ENCODE peak calls at places on chromosomes 2 and 18, in eight cellular contexts. E, B, J, T, P, R, F and G are unnamed samples.

GRCh38 chr2:125935559-125935958 is 720.4 kb upstream of the GYPC start:
- DNase-seq in E (no peak), B (no peak), J (no peak), T (no peak), P (no peak), R (no peak), F (no peak), G (no peak)

GRCh38 chr2:71901466-71901865 is 246.2 kb downstream of the CYP26B1 start:
- DNase-seq in E (no peak), B (no peak), J (no peak), T (no peak), P (no peak), R (no peak), F (no peak), G (no peak)

GRCh38 chr2:70133521-70134348 is 46.5 kb downstream of the PCBP1 start:
- DNase-seq in E (peak), B (no peak), J (no peak), T (no peak), P (no peak), R (no peak), F (no peak), G (no peak)

GRCh38 chr2:25323042-25323514 is 18.6 kb downstream of the DNMT3A start:
- DNase-seq in E (peak), B (no peak), J (peak), T (no peak), P (no peak), R (no peak), F (no peak), G (peak)

GRCh38 chr2:235001237-235002133 is 49.7 kb downstream of the SH3BP4 start:
- DNase-seq in E (no peak), B (no peak), J (peak), T (no peak), P (peak), R (no peak), F (no peak), G (no peak)

GRCh38 chr2:98158305-98158704 is 71.3 kb downstream of the VWA3B start:
- DNase-seq in E (no peak), B (no peak), J (no peak), T (no peak), P (no peak), R (peak), F (peak), G (no peak)

GRCh38 chr2:190219186-190219585 is 100.4 kb downstream of the HIBCH start:
- DNase-seq in E (no peak), B (no peak), J (no peak), T (no peak), P (no peak), R (no peak), F (no peak), G (no peak)

GRCh38 chr2:67965246-67965645 is 97.6 kb downstream of the C1D start:
- DNase-seq in E (no peak), B (no peak), J (no peak), T (no peak), P (no peak), R (no peak), F (no peak), G (no peak)

GRCh38 chr2:207181526-207182274 is 16.0 kb upstream of the KLF7 start:
- DNase-seq in E (no peak), B (no peak), J (no peak), T (no peak), P (no peak), R (no peak), F (no peak), G (no peak)

GRCh38 chr2:100980046-100980445 is 22.0 kb upstream of the RPL31 start:
- DNase-seq in E (no peak), B (no peak), J (peak), T (no peak), P (no peak), R (no peak), F (no peak), G (no peak)

GRCh38 chr18:31185551-31185950 is 22.9 kb upstream of the DSC1 start:
- DNase-seq in E (no peak), B (no peak), J (no peak), T (no peak), P (no peak), R (no peak), F (no peak), G (no peak)

GRCh38 chr18:36314098-36314497 is 16.6 kb downstream of the FHOD3 start:
- DNase-seq in E (no peak), B (no peak), J (no peak), T (no peak), P (no peak), R (no peak), F (no peak), G (no peak)

GRCh38 chr18:13414542-13414941 is 196.0 kb downstream of the LDLRAD4 start:
- DNase-seq in E (no peak), B (no peak), J (peak), T (no peak), P (no peak), R (no peak), F (no peak), G (no peak)

GRCh38 chr2:222024934-222025890 is 273.6 kb downstream of the PAX3 start:
- DNase-seq in E (no peak), B (peak), J (no peak), T (peak), P (no peak), R (no peak), F (no peak), G (no peak)

GRCh38 chr2:54519841-54520459 is 63.8 kb downstream of the SPTBN1 start:
- DNase-seq in E (no peak), B (no peak), J (no peak), T (no peak), P (no peak), R (no peak), F (no peak), G (no peak)

GRCh38 chr2:69491864-69492263 is 54.6 kb upstream of the NFU1 start:
- DNase-seq in E (no peak), B (no peak), J (no peak), T (no peak), P (no peak), R (no peak), F (no peak), G (no peak)

GRCh38 chr2:47086054-47086471 is 69.0 kb downstream of the STPG4 start:
- DNase-seq in E (no peak), B (no peak), J (no peak), T (no peak), P (no peak), R (no peak), F (no peak), G (no peak)

GRCh38 chr2:47082976-47083375 is 72.1 kb downstream of the STPG4 start:
- DNase-seq in E (no peak), B (no peak), J (no peak), T (no peak), P (no peak), R (no peak), F (no peak), G (no peak)

GRCh38 chr2:47083886-47084682 is 71.0 kb downstream of the STPG4 start:
- DNase-seq in E (no peak), B (no peak), J (no peak), T (no peak), P (no peak), R (peak), F (peak), G (no peak)

GRCh38 chr2:47080888-47081301 is 74.2 kb downstream of the STPG4 start:
- DNase-seq in E (no peak), B (no peak), J (no peak), T (no peak), P (no peak), R (no peak), F (no peak), G (no peak)

DNA sequence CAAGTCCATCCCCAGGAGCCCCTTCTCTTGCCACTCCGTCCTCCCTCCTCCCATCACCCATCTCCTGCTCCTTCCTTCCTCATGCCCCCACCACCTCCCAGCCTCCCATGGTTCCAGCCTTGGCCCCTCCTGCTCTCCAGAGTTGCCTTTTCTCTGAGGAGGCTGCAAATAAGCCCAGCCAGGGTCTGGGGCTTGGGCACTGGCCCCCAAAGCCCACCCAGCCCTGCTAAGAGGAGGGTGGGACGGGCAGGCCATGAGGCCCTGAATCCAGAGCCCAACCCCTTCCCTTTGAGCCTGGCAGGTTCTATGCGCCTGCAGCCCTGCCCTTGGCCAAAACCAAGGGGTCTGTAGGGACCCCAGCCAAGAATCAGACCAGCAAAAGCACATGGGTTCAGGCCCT is 71.6 kb downstream of the STPG4 start:
- DNase-seq in E (no peak), B (no peak), J (no peak), T (no peak), P (no peak), R (no peak), F (no peak), G (no peak)
- H3K27ac ChIP-seq in E (no peak), B (no peak), J (peak), T (no peak), P (no peak), R (no peak), F (peak), G (no peak)

GRCh38 chr18:2920546-2921343 is 73.9 kb downstream of the EMILIN2 start:
- DNase-seq in E (no peak), B (no peak), J (peak), T (no peak), P (no peak), R (no peak), F (no peak), G (no peak)
- H3K27ac ChIP-seq in E (no peak), B (no peak), J (no peak), T (no peak), P (no peak), R (no peak), F (no peak), G (no peak)

GRCh38 chr2:61425605-61426155 is 45.2 kb downstream of the USP34 start:
- DNase-seq in E (no peak), B (no peak), J (no peak), T (no peak), P (no peak), R (no peak), F (no peak), G (no peak)

GRCh38 chr2:61431345-61431744 is 39.5 kb downstream of the USP34 start:
- DNase-seq in E (no peak), B (no peak), J (no peak), T (no peak), P (no peak), R (no peak), F (no peak), G (peak)

GRCh38 chr2:61423714-61424113 is 47.2 kb downstream of the USP34 start:
- DNase-seq in E (no peak), B (no peak), J (no peak), T (no peak), P (no peak), R (no peak), F (no peak), G (no peak)

GRCh38 chr2:61421611-61422010 is 49.3 kb downstream of the USP34 start:
- DNase-seq in E (no peak), B (no peak), J (peak), T (no peak), P (no peak), R (no peak), F (no peak), G (no peak)

DNA sequence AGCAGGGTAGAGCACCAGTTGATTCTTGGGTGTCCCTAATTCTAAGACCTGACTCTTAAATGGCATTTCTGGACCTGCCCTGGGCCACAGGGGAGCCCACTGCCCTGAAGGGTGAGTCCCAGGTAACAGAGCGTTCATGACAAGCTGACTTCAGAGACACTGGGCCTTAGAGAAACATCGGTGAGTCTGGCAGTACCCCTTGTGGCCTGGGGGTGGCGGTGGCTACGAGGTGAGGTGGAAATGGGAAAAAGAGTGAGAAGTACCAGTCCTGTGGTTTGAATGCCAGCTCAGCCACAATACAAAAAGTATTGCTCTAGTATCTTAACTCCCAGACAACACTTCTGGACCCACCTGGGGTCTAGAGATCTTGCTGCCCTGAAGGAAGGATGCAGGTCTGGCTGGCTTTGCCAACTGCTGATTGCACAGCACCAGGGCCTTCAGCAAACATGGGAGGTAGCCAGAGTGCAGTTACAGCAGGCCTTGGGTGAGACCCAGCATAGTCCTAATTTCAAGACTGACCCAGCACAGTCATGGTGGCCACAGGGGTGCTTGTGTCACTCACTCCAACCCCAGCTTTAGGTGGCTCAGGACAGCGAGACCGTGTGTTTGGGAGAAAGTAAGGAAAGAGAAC is 44.5 kb downstream of the USP34 start:
- DNase-seq in E (peak), B (peak), J (peak), T (peak), P (peak), R (no peak), F (no peak), G (peak)
- H3K27ac ChIP-seq in E (no peak), B (no peak), J (peak), T (no peak), P (no peak), R (no peak), F (no peak), G (no peak)

GRCh38 chr2:64727013-64727767 is 73.5 kb upstream of the SERTAD2 start:
- DNase-seq in E (no peak), B (no peak), J (no peak), T (no peak), P (no peak), R (no peak), F (no peak), G (no peak)
- H3K27ac ChIP-seq in E (peak), B (no peak), J (peak), T (no peak), P (peak), R (no peak), F (peak), G (no peak)

GRCh38 chr2:17594533-17595391 is 54.3 kb downstream of the VSNL1 start:
- DNase-seq in E (no peak), B (no peak), J (no peak), T (no peak), P (no peak), R (no peak), F (no peak), G (no peak)

GRCh38 chr2:17593841-17594482 is 53.5 kb downstream of the VSNL1 start:
- DNase-seq in E (no peak), B (no peak), J (no peak), T (no peak), P (no peak), R (no peak), F (no peak), G (no peak)

GRCh38 chr2:17593445-17593840 is 52.9 kb downstream of the VSNL1 start:
- DNase-seq in E (no peak), B (no peak), J (no peak), T (no peak), P (no peak), R (no peak), F (no peak), G (no peak)

GRCh38 chr2:17591846-17592245 is 51.4 kb downstream of the VSNL1 start:
- DNase-seq in E (no peak), B (no peak), J (no peak), T (no peak), P (no peak), R (no peak), F (no peak), G (no peak)

GRCh38 chr2:17592731-17593409 is 52.4 kb downstream of the VSNL1 start:
- DNase-seq in E (no peak), B (no peak), J (no peak), T (no peak), P (no peak), R (no peak), F (no peak), G (no peak)
- H3K27ac ChIP-seq in E (no peak), B (no peak), J (no peak), T (no peak), P (no peak), R (no peak), F (no peak), G (no peak)

DNA sequence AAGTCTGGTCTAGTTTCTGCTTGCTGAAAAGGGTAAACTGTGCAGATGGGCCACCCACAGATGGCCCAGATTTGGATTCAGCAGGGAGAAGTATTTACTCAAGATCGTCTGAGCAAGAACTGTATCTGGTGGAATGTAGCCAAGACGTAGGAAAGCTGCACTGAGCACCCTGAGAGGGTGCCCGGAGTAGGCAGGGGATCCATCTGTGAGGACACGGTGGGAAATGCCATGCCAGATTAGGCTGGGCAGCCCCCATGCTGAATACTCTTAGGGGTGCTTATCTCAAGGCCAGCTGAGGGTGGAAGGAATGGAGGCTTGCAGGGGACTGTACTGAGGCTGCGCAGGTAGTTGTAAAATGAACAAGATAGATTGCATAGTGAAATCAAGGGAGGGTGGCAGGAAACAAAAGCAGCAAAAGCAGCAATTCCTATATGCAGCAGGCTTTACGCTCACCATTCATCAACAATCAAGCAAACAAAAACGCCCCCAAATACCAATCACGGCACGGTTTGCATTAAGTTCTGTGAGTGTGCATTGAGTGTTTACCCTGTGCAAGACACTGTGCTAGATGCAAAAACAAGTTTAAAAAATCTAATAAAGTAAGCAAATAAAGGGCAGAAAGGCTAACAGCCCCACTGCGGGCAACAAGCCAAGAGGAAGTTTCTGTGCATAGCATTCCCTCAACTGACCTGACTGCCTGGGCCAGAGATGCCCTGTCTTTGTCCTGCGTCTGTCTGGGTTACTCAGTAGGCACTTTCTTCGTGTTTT is 32.2 kb upstream of the LPIN2 start:
- DNase-seq in E (no peak), B (no peak), J (peak), T (no peak), P (peak), R (no peak), F (peak), G (no peak)
- H3K27ac ChIP-seq in E (no peak), B (no peak), J (peak), T (no peak), P (peak), R (no peak), F (no peak), G (no peak)

GRCh38 chr2:58620896-58621295 is 379.8 kb upstream of the FANCL start:
- DNase-seq in E (no peak), B (no peak), J (no peak), T (no peak), P (no peak), R (no peak), F (no peak), G (no peak)
- H3K27ac ChIP-seq in E (no peak), B (no peak), J (no peak), T (no peak), P (no peak), R (no peak), F (no peak), G (no peak)

GRCh38 chr18:2916184-2916583 is 69.4 kb downstream of the EMILIN2 start:
- DNase-seq in E (no peak), B (no peak), J (no peak), T (no peak), P (no peak), R (no peak), F (no peak), G (no peak)

GRCh38 chr18:2918761-2919550 is 72.2 kb downstream of the EMILIN2 start:
- DNase-seq in E (no peak), B (no peak), J (peak), T (no peak), P (peak), R (no peak), F (no peak), G (no peak)

GRCh38 chr18:2920027-2920426 is 73.2 kb downstream of the EMILIN2 start:
- DNase-seq in E (no peak), B (no peak), J (peak), T (no peak), P (peak), R (no peak), F (no peak), G (no peak)

GRCh38 chr18:2919600-2919999 is 72.8 kb downstream of the EMILIN2 start:
- DNase-seq in E (no peak), B (no peak), J (peak), T (no peak), P (peak), R (no peak), F (no peak), G (no peak)

DNA sequence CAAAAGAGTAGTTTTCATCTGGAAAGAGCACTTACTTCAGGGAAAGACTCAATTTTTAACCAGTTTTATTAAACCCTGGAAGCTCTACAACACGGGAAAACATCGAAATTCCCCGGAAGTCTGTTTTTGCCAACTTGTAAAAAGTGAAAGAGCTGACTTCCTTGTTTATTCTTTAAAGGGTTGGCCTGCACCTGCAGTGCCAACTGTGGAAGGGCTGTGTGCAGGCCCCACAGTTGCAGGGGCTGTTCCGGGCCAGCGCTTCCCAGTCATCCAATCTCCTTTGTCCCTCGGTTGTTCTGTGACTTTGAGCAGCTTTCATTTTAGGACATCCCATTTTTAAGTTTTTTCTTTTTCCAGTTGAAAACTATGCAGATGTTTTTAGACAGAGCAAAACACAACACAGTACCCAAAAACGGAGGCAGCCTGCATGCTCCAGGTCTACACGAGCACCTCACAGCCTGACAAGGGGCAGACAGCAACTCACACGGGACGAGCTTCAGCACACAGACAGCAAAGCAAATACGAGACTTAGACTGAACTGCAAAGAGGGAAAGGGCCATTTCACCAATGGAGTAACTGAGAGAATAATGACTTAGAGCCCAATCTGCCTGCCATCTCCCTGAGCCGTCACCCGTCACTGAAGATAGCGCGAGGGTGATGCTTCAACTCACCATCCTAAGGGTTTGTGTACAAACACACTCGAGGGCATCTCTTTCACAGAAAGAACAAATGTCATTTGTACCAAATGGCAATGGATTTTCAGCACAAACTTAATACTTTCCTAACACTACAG is 70.6 kb downstream of the EMILIN2 start:
- DNase-seq in E (no peak), B (no peak), J (peak), T (no peak), P (peak), R (no peak), F (no peak), G (no peak)
- H3K27ac ChIP-seq in E (no peak), B (peak), J (no peak), T (no peak), P (peak), R (peak), F (no peak), G (no peak)

DNA sequence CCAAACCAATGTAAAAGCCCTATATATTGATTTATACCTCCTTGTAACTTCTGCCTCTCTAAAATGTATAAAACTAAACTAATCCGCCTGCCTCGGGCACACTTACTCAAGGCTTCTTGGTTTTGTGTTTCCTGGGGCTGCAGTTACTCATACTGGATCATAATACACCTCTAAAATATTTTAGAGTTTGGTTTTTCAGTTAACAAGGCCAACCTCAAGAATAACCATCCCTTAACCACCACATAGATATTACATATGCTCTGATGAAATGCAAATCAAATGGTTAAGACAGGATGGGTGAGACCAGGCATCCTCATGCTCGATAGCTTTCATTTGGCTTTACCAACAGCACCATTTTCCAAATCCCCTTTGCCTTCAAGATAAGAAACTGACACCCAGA is 46.4 kb downstream of the UXS1 start:
- DNase-seq in E (no peak), B (no peak), J (no peak), T (no peak), P (no peak), R (no peak), F (no peak), G (no peak)
- H3K27ac ChIP-seq in E (peak), B (no peak), J (no peak), T (no peak), P (no peak), R (no peak), F (no peak), G (no peak)